ENCODE peak calls at places on chromosomes 4 and X, in seven cellular contexts. T is IMR-90, B is neuronal stem cell, J is H9, E is mesendoderm, Z is trophoblast cell, H is H1. A is an unnamed sample.

GRCh38 chr4:39609454-39609911 is 29.2 kb downstream of the SMIM14 start:
- DNase-seq in T (no peak), B (no peak), J (no peak), E (no peak), Z (no peak), H (no peak), A (no peak)

GRCh38 chrX:132090370-132091152 is 37.3 kb downstream of the FRMD7 start:
- DNase-seq in T (no peak), B (no peak), J (no peak), E (no peak), Z (no peak), H (no peak), A (no peak)

GRCh38 chr4:145898926-145899531 is 39.6 kb downstream of the ZNF827 start:
- DNase-seq in T (no peak), B (no peak), J (no peak), E (no peak), Z (no peak), H (no peak), A (no peak)

GRCh38 chr4:27692098-27692679 is 831.5 kb downstream of the STIM2 start:
- DNase-seq in T (peak; percentile 29), B (no peak), J (peak; percentile 61), E (peak; percentile 83), Z (peak; percentile 64), H (no peak), A (peak; percentile 36)

GRCh38 chr4:185363251-185363650 is 32.5 kb downstream of the LRP2BP start:
- DNase-seq in T (no peak), B (no peak), J (no peak), E (no peak), Z (no peak), H (no peak), A (no peak)

GRCh38 chr4:17721496-17722360 is 59.7 kb downstream of the FAM184B start:
- DNase-seq in T (peak; percentile 23), B (no peak), J (no peak), E (peak; percentile 59), Z (no peak), H (no peak), A (no peak)

GRCh38 chr4:73917081-73917501 is 47.9 kb downstream of the CXCL1 start:
- DNase-seq in T (peak; percentile 96), B (no peak), J (no peak), E (no peak), Z (peak; percentile 6), H (no peak), A (peak; percentile 98)

GRCh38 chrX:44071847-44072545 is 98.8 kb upstream of the NDP start:
- DNase-seq in T (peak; percentile 55), B (no peak), J (no peak), E (no peak), Z (no peak), H (no peak), A (peak; percentile 73)

GRCh38 chr4:81426770-81427604 is 44.7 kb downstream of the RASGEF1B start:
- DNase-seq in T (peak; percentile 34), B (peak; percentile 31), J (no peak), E (no peak), Z (peak; percentile 59), H (no peak), A (no peak)

GRCh38 chr4:139521764-139522373 is 34.1 kb downstream of the SETD7 start:
- DNase-seq in T (no peak), B (no peak), J (no peak), E (no peak), Z (no peak), H (no peak), A (no peak)

GRCh38 chrX:96432647-96433046 is 252.0 kb upstream of the DIAPH2 start:
- DNase-seq in T (no peak), B (no peak), J (no peak), E (no peak), Z (no peak), H (no peak), A (peak; percentile 30)

GRCh38 chrX:138917781-138918180 is 206.3 kb upstream of the FGF13 start:
- DNase-seq in T (peak; percentile 0), B (no peak), J (no peak), E (no peak), Z (no peak), H (no peak), A (no peak)

GRCh38 chrX:13283512-13283911 is 36.3 kb downstream of the ATXN3L start:
- DNase-seq in T (no peak), B (no peak), J (peak; percentile 64), E (peak; percentile 66), Z (no peak), H (no peak), A (no peak)

GRCh38 chr4:1418494-1419285 is 12.4 kb upstream of the NKX1-1 start:
- DNase-seq in T (no peak), B (no peak), J (no peak), E (no peak), Z (no peak), H (no peak), A (no peak)

GRCh38 chr4:104345598-104346242 is 149.0 kb downstream of the CXXC4 start:
- DNase-seq in T (no peak), B (no peak), J (no peak), E (no peak), Z (no peak), H (no peak), A (no peak)

GRCh38 chr4:169225058-169225751 is 45.6 kb downstream of the SH3RF1 start:
- DNase-seq in T (peak; percentile 98), B (no peak), J (no peak), E (peak; percentile 50), Z (peak; percentile 38), H (no peak), A (peak; percentile 98)

GRCh38 chrX:110403839-110404238 is 45.2 kb downstream of the RTL9 start:
- DNase-seq in T (peak; percentile 78), B (no peak), J (no peak), E (no peak), Z (peak; percentile 40), H (no peak), A (peak; percentile 74)

DNA sequence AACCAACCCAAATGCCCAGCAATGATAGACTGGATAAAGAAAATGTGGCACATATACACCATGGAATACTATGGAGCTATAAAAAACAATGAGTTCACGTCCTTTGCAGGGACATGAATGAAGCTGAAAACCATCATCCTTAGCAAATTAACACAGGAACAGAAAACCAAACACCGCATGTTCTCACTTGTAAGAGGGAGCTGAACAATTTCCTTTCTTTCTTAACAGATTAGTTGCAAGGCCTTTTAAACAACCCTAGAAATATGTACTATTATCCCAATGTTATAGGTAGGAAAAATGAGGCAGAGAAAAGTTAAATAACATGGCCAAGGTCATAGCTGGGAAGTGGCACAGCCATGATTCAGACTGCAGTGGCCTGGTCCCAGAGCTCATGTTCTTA is 5.8 kb upstream of the OCIAD2 start:
- DNase-seq in T (no peak), B (no peak), J (no peak), E (no peak), Z (no peak), H (no peak), A (no peak)
- H2BK120ac ChIP-seq in T (peak overlapping the region; percentile 11), B (no peak overlapping the region), J (no peak overlapping the region), E (no peak overlapping the region), Z (no peak overlapping the region), H (no peak overlapping the region), A (no peak overlapping the region)

DNA sequence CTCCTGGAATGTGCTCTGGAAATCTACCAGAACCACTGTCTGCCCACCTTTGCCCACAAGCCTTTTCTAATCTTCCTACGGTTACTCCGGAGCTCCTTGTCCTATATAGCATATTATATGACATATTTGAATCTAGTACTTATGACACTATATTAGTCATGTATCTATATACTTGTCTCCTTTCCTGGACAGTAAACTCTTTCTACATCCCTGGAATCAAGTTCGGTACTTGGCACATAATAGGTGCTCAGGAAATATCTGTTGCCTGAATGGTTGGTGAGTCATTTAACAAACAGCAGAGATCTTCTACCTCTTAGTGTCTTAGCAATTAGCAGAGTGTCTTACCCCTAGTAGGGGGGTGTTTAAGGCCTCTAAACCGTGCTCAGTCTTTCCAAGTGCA is 123.6 kb downstream of the RELL1 start:
- DNase-seq in T (peak; percentile 33), B (no peak), J (no peak), E (no peak), Z (peak; percentile 52), H (no peak), A (no peak)
- H3K18ac ChIP-seq in T (no peak overlapping the region), B (no peak overlapping the region), J (no peak overlapping the region), E (no peak overlapping the region), Z (no peak overlapping the region), H (no peak overlapping the region), A (no peak overlapping the region)

GRCh38 chr4:85994576-85994975 is 365.3 kb downstream of the MAPK10 start:
- DNase-seq in T (no peak), B (no peak), J (no peak), E (peak; percentile 16), Z (no peak), H (no peak), A (no peak)

GRCh38 chr4:85995361-85995760 is 364.5 kb downstream of the MAPK10 start:
- DNase-seq in T (no peak), B (no peak), J (no peak), E (no peak), Z (no peak), H (no peak), A (no peak)

DNA sequence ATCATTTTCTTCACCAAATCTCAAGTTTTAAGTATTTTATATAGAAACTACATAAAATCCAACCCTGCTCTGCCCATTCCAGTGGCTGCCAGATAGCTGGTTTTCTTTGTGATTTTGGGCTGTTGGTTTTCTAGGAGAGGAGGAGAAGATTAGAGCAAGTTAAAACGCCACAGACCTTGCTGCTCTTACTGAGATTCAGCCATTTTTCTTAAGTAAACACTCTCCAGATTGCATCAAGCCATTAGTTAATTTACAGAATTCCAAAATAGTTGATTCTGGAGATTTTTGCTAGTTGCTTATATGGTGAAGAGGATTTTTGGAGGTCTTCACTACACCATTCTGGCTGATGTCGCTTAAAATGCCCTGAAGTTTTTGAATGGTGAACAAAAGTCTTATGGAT is 366.2 kb downstream of the MAPK10 start:
- DNase-seq in T (no peak), B (no peak), J (no peak), E (no peak), Z (no peak), H (no peak), A (no peak)
- H2BK120ac ChIP-seq in T (no peak overlapping the region), B (no peak overlapping the region), J (no peak overlapping the region), E (no peak overlapping the region), Z (no peak overlapping the region), H (no peak overlapping the region), A (no peak overlapping the region)

GRCh38 chr4:113579360-113579759 is 182.2 kb downstream of the CAMK2D start:
- DNase-seq in T (no peak), B (no peak), J (no peak), E (no peak), Z (no peak), H (no peak), A (no peak)

GRCh38 chr4:113572620-113573019 is 188.9 kb downstream of the CAMK2D start:
- DNase-seq in T (no peak), B (no peak), J (no peak), E (no peak), Z (no peak), H (no peak), A (no peak)

GRCh38 chr4:113574636-113575103 is 186.9 kb downstream of the CAMK2D start:
- DNase-seq in T (peak; percentile 80), B (no peak), J (no peak), E (no peak), Z (no peak), H (no peak), A (peak; percentile 73)

GRCh38 chr4:113576947-113577678 is 184.4 kb downstream of the CAMK2D start:
- DNase-seq in T (no peak), B (no peak), J (no peak), E (no peak), Z (no peak), H (no peak), A (no peak)

DNA sequence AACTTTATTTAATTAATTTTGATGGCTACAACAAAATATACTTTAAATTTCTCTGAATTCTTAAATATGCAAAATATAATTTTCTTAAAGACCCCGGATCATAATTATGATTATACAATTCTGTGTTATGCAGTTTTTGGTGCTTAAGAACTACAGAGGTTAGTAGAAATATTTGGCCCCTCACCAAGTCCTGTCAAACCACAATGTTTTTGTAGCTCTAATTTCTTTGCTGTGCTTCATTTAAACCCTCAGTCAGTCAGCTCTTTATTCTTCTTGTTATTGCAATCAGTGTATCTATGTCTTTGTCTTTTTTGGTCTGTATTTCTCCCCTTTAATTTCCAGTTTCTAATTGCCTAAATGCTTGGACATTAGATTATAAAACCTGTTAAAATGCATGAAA is 186.1 kb downstream of the CAMK2D start:
- DNase-seq in T (peak; percentile 60), B (no peak), J (no peak), E (no peak), Z (no peak), H (no peak), A (no peak)
- H3K18ac ChIP-seq in T (no peak overlapping the region), B (no peak overlapping the region), J (no peak overlapping the region), E (no peak overlapping the region), Z (no peak overlapping the region), H (no peak overlapping the region), A (no peak overlapping the region)